ENCODE peak calls at places on chromosomes 3 and 15, in six cellular contexts. I is fibroblast of pulmonary artery, R is body of pancreas, P is Peyer's patch, L is cardiac fibroblast, N is heart right ventricle. G is an unnamed sample.

GRCh38 chr15:50145451-50145872 is 26.4 kb upstream of the ATP8B4 start:
- DNase-seq in I (peak; percentile 92), R (peak; percentile 35), P (no peak), L (peak; percentile 88), N (no peak), G (peak; percentile 86)

GRCh38 chr3:132161608-132162007 is 126.8 kb upstream of the CPNE4 start:
- DNase-seq in I (no peak), R (no peak), P (no peak), L (peak; percentile 4), N (no peak), G (no peak)

GRCh38 chr3:100023150-100023549 is 91.2 kb downstream of the FILIP1L start:
- DNase-seq in I (no peak), R (no peak), P (no peak), L (peak; percentile 48), N (no peak), G (peak; percentile 87)

GRCh38 chr3:104452697-104453096 is 914.0 kb upstream of the ALCAM start:
- DNase-seq in I (no peak), R (no peak), P (no peak), L (no peak), N (no peak), G (no peak)

GRCh38 chr15:33068007-33068441 is 126.5 kb downstream of the FMN1 start:
- DNase-seq in I (no peak), R (peak; percentile 79), P (peak; percentile 86), L (no peak), N (peak; percentile 34), G (peak; percentile 39)

GRCh38 chr3:12303532-12303931 is 14.7 kb downstream of the PPARG start:
- DNase-seq in I (peak; percentile 92), R (no peak), P (no peak), L (peak; percentile 81), N (no peak), G (peak; percentile 86)

GRCh38 chr15:100959066-100960050 is 40.2 kb downstream of the LRRK1 start:
- DNase-seq in I (peak; percentile 57), R (no peak), P (no peak), L (peak; percentile 36), N (no peak), G (no peak)

GRCh38 chr3:45673273-45673672 is 15.9 kb upstream of the SACM1L start:
- DNase-seq in I (no peak), R (no peak), P (no peak), L (no peak), N (no peak), G (no peak)

GRCh38 chr3:113084777-113085176 is 94.0 kb downstream of the GTPBP8 start:
- DNase-seq in I (peak; percentile 70), R (peak; percentile 41), P (no peak), L (peak; percentile 52), N (peak; percentile 23), G (peak; percentile 80)

GRCh38 chr15:58299311-58299850 is 132.4 kb upstream of the LIPC start:
- DNase-seq in I (no peak), R (peak; percentile 33), P (no peak), L (peak; percentile 32), N (no peak), G (peak; percentile 81)

GRCh38 chr3:24361661-24362060 is 133.0 kb downstream of the THRB start:
- DNase-seq in I (no peak), R (no peak), P (no peak), L (no peak), N (no peak), G (no peak)

GRCh38 chr3:4978259-4978965 is 825 bp upstream of the BHLHE40 start:
- DNase-seq in I (peak; percentile 99), R (peak; percentile 97), P (peak; percentile 97), L (peak; percentile 100), N (peak; percentile 99), G (peak; percentile 100)

GRCh38 chr15:62850318-62850717 is 192.2 kb upstream of the TPM1 start:
- DNase-seq in I (no peak), R (peak; percentile 40), P (no peak), L (no peak), N (no peak), G (no peak)

GRCh38 chr15:52670087-52670486 is 9.1 kb downstream of the ATOSA start:
- DNase-seq in I (no peak), R (no peak), P (no peak), L (no peak), N (no peak), G (no peak)

GRCh38 chr3:103295974-103296570 is 861.3 kb downstream of the ZPLD1 start:
- DNase-seq in I (peak; percentile 22), R (no peak), P (no peak), L (peak; percentile 1), N (no peak), G (peak; percentile 63)

GRCh38 chr3:146072824-146073223 is 88.2 kb downstream of the PLOD2 start:
- DNase-seq in I (peak; percentile 48), R (no peak), P (no peak), L (peak; percentile 60), N (no peak), G (peak; percentile 29)

GRCh38 chr15:82129769-82130168 is 84.0 kb upstream of the MEX3B start:
- DNase-seq in I (peak; percentile 74), R (no peak), P (no peak), L (peak; percentile 65), N (no peak), G (peak; percentile 91)

GRCh38 chr15:69068157-69068556 is 53.7 kb downstream of the NOX5 start:
- DNase-seq in I (no peak), R (no peak), P (no peak), L (no peak), N (no peak), G (no peak)

GRCh38 chr3:176296066-176296597 is 901.1 kb downstream of the TBL1XR1 start:
- DNase-seq in I (no peak), R (no peak), P (no peak), L (no peak), N (no peak), G (no peak)

DNA sequence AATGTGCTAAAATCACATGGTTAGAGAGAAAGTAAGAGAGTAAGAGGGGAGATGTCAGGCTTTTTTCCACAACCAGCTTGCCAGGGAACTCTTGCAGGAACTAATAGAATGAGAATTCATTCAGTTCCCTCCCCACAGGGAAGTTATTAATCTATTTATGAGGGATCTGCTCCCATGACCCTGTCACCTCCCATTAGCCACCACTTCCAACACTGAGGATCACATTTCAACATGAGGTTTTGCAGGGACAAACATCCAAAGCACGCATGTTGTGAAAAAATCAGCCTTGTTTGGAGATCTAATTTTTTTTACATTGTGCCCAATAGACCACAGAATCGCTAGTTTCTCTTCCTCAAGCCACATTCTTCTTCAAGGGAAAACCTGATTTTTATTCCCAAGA is 904.0 kb downstream of the TBL1XR1 start:
- DNase-seq in I (no peak), R (no peak), P (no peak), L (no peak), N (no peak), G (no peak)
- H3K4me3 ChIP-seq in I (no peak overlapping the region), R (no peak overlapping the region), P (no peak overlapping the region), L (no peak overlapping the region), N (no peak overlapping the region), G (no peak overlapping the region)

GRCh38 chr3:67946446-67946845 is 292.0 kb upstream of the SUCLG2 start:
- DNase-seq in I (peak; percentile 9), R (no peak), P (no peak), L (no peak), N (no peak), G (peak; percentile 11)

GRCh38 chr3:67943546-67943945 is 289.1 kb upstream of the SUCLG2 start:
- DNase-seq in I (no peak), R (no peak), P (no peak), L (no peak), N (no peak), G (no peak)

DNA sequence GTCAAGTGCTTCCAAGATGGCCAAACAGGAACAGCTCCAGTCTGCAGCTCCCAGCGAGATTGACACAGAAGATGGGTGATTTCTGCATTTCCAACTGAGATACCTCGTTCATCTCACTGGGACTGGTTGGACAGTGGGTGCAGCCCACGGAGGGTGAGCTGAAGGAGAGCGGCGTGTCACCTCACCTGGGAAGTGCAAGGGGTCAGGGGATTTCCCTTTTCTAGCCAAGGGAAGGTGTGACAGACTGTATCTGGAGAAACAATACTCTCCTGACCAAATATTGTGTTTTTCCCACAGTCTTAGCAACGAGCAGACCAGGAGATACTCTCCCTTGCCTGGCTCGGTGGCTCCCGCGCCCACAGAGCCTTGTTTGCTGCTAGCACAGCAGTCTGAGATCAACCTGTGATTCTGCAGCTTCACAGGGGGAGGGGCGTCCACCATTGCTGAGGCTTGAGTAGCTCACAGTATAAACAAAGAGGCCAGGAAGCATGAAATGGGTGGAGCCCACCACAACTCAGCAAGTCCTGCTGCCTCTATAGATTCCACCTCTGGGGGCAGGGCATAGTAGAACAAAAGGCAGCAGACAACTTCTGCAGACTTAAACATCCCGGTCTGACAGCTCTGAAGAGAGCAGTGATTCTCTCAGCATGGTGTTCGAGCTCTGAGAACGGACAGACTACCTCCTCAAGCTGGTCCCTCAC is 293.5 kb upstream of the SUCLG2 start:
- DNase-seq in I (no peak), R (peak; percentile 3), P (no peak), L (no peak), N (no peak), G (no peak)
- H3K4me3 ChIP-seq in I (no peak overlapping the region), R (no peak overlapping the region), P (no peak overlapping the region), L (no peak overlapping the region), N (no peak overlapping the region), G (no peak overlapping the region)

DNA sequence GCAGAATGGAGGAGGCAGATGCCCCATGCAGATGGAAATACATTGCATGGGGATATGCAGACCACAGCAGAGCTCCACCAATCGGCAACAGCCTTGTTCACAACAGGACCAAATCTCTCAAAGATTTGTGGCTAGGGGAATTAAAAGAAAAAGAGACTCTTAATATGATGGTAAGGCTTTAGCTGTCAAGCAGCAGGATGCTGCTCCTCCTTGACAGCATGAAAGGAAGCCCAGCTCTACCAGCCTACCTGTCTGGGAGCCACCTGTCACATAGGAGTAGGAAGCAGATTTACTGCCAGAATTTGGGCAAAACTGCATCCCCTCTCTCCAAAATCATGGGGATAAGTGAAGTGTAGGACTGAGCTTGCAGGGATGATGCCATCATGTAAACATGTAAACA is 769.6 kb upstream of the ARPP21 start:
- DNase-seq in I (no peak), R (no peak), P (no peak), L (no peak), N (no peak), G (no peak)
- H3K4me3 ChIP-seq in I (no peak overlapping the region), R (no peak overlapping the region), P (no peak overlapping the region), L (no peak overlapping the region), N (no peak overlapping the region), G (no peak overlapping the region)

GRCh38 chr3:16803019-16803418 is 81.7 kb upstream of the PLCL2 start:
- DNase-seq in I (no peak), R (no peak), P (no peak), L (no peak), N (no peak), G (no peak)

GRCh38 chr3:16801223-16801622 is 83.5 kb upstream of the PLCL2 start:
- DNase-seq in I (peak; percentile 57), R (peak; percentile 15), P (no peak), L (peak; percentile 52), N (no peak), G (no peak)

GRCh38 chr3:16800361-16800760 is 84.4 kb upstream of the PLCL2 start:
- DNase-seq in I (no peak), R (no peak), P (no peak), L (no peak), N (no peak), G (no peak)

GRCh38 chr3:16802382-16802781 is 82.4 kb upstream of the PLCL2 start:
- DNase-seq in I (no peak), R (no peak), P (no peak), L (no peak), N (no peak), G (no peak)

DNA sequence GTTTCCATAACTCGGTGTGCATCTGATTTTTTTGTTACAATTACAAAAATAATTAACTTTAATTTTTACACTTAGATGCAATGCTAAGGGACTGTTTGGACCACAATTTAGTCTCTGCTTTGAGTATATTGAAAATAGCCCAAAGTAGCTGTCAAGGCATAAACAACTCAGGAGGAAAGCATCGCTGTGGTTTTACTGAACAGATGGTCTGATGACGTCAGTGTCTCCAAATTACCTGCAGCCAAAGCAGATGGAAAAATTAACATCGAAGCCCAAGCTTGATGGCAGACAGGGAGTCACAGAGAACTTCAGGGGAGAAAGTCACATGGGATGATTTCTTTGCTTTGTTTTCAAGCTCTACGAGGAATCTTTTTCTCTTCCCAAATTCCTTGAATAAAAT is 83.1 kb upstream of the PLCL2 start:
- DNase-seq in I (peak; percentile 33), R (peak; percentile 20), P (no peak), L (peak; percentile 14), N (no peak), G (no peak)
- H3K4me3 ChIP-seq in I (no peak overlapping the region), R (no peak overlapping the region), P (no peak overlapping the region), L (no peak overlapping the region), N (no peak overlapping the region), G (no peak overlapping the region)